ENCODE peak calls at places on chromosomes 6 and 20, in eight cellular contexts. One of them, this sample, is unnamed.
A peak's percentile ranks its signal among the peaks of the same experiment; 100 is the strongest.

GRCh38 chr6:114712129-114712662 is 369.4 kb upstream of the HS3ST5 start:
- DNase-seq in ovary: no peak
- DNase-seq in tibial artery: no peak
- DNase-seq in progenitor cell of endocrine pancreas: no peak
- DNase-seq in Calu3: no peak
- DNase-seq in HEK293T: no peak
- DNase-seq in stimulated activated CD4-positive, alpha-beta T cell treated with anti-CD3 and anti-CD28 coated beads, Interleukin-2, amount 100 ng/mL, for 48 hours: no peak
- DNase-seq in neural progenitor cell: no peak
- DNase-seq in this sample: no peak

GRCh38 chr6:17038316-17038715 is 63.5 kb upstream of the STMND1 start:
- DNase-seq in stimulated activated CD4-positive, alpha-beta T cell treated with anti-CD3 and anti-CD28 coated beads, Interleukin-2, amount 100 ng/mL, for 48 hours: no peak
- DNase-seq in HEK293T: no peak
- DNase-seq in Calu3: no peak
- DNase-seq in progenitor cell of endocrine pancreas: no peak
- DNase-seq in neural progenitor cell: no peak
- DNase-seq in tibial artery: no peak
- DNase-seq in ovary: no peak
- DNase-seq in this sample: no peak

GRCh38 chr20:37415118-37416085 is 69.5 kb downstream of the SRC start:
- DNase-seq in ovary: no peak
- DNase-seq in Calu3: no peak
- DNase-seq in progenitor cell of endocrine pancreas: no peak
- DNase-seq in tibial artery: no peak
- DNase-seq in neural progenitor cell: no peak
- DNase-seq in stimulated activated CD4-positive, alpha-beta T cell treated with anti-CD3 and anti-CD28 coated beads, Interleukin-2, amount 100 ng/mL, for 48 hours: no peak
- DNase-seq in HEK293T: no peak
- DNase-seq in this sample: no peak

GRCh38 chr6:161269310-161269709 is 4.6 kb downstream of the AGPAT4 start:
- DNase-seq in ovary: no peak
- DNase-seq in progenitor cell of endocrine pancreas: no peak
- DNase-seq in Calu3: no peak
- DNase-seq in stimulated activated CD4-positive, alpha-beta T cell treated with anti-CD3 and anti-CD28 coated beads, Interleukin-2, amount 100 ng/mL, for 48 hours: no peak
- DNase-seq in tibial artery: no peak
- DNase-seq in HEK293T: no peak
- DNase-seq in neural progenitor cell: no peak
- DNase-seq in this sample: no peak

GRCh38 chr20:21090112-21090737 is 15.9 kb downstream of the LINC00237 start:
- DNase-seq in tibial artery: no peak
- DNase-seq in neural progenitor cell: no peak
- DNase-seq in stimulated activated CD4-positive, alpha-beta T cell treated with anti-CD3 and anti-CD28 coated beads, Interleukin-2, amount 100 ng/mL, for 48 hours: no peak
- DNase-seq in Calu3: no peak
- DNase-seq in ovary: no peak
- DNase-seq in HEK293T: no peak
- DNase-seq in progenitor cell of endocrine pancreas: no peak
- DNase-seq in this sample: no peak

GRCh38 chr6:160240691-160241084 is 17.9 kb downstream of the SLC22A2 start:
- DNase-seq in Calu3: no peak
- DNase-seq in stimulated activated CD4-positive, alpha-beta T cell treated with anti-CD3 and anti-CD28 coated beads, Interleukin-2, amount 100 ng/mL, for 48 hours: no peak
- DNase-seq in HEK293T: no peak
- DNase-seq in ovary: no peak
- DNase-seq in neural progenitor cell: no peak
- DNase-seq in progenitor cell of endocrine pancreas: no peak
- DNase-seq in tibial artery: no peak
- DNase-seq in this sample: no peak

GRCh38 chr20:1646975-1647431 is 10.6 kb downstream of the SIRPG start:
- DNase-seq in ovary: no peak
- DNase-seq in neural progenitor cell: no peak
- DNase-seq in HEK293T: no peak
- DNase-seq in tibial artery: no peak
- DNase-seq in Calu3: no peak
- DNase-seq in stimulated activated CD4-positive, alpha-beta T cell treated with anti-CD3 and anti-CD28 coated beads, Interleukin-2, amount 100 ng/mL, for 48 hours: no peak
- DNase-seq in progenitor cell of endocrine pancreas: no peak
- DNase-seq in this sample: no peak

GRCh38 chr20:57620274-57620990 is at the start of gene ZBP1:
- DNase-seq in Calu3: peak; percentile 49
- DNase-seq in HEK293T: no peak
- DNase-seq in tibial artery: peak; percentile 58
- DNase-seq in ovary: no peak
- DNase-seq in neural progenitor cell: no peak
- DNase-seq in stimulated activated CD4-positive, alpha-beta T cell treated with anti-CD3 and anti-CD28 coated beads, Interleukin-2, amount 100 ng/mL, for 48 hours: peak; percentile 31
- DNase-seq in progenitor cell of endocrine pancreas: no peak
- DNase-seq in this sample: no peak